ENCODE peak calls at places on chromosomes 4 and X, in seven cellular contexts. D is SJSA1; E is effector memory CD4-positive, alpha-beta T cell; X is tibial nerve; O is mesenchymal stem cell; I is upper lobe of right lung; A is CD8-positive, alpha-beta T cell. H is an unnamed sample. For H3K4me1, the result is how much of the 10 kb centered on the place peaks cover.

GRCh38 chrX:9320940-9321339 is 143.9 kb upstream of the TBL1X start:
- DNase-seq in D (peak), E (no peak), X (no peak), O (no peak), I (no peak), A (no peak), H (no peak)

GRCh38 chr4:15778191-15778741 is at the start of gene CD38:
- DNase-seq in D (no peak), E (no peak), X (no peak), O (peak), I (peak), A (no peak), H (peak)

GRCh38 chr4:182918791-182919302 is 1.7 kb upstream of the DCTD start:
- DNase-seq in D (no peak), E (no peak), X (no peak), O (peak), I (no peak), A (peak), H (no peak)

GRCh38 chr4:102606261-102606660 is 105.1 kb downstream of the NFKB1 start:
- DNase-seq in D (no peak), E (no peak), X (no peak), O (no peak), I (no peak), A (no peak), H (no peak)

GRCh38 chrX:19705196-19705769 is 182.1 kb downstream of the SH3KBP1 start:
- DNase-seq in D (peak), E (no peak), X (no peak), O (peak), I (no peak), A (no peak), H (no peak)

GRCh38 chrX:108091878-108092291 is 307 bp downstream of the ATG4A start:
- DNase-seq in D (no peak), E (no peak), X (no peak), O (peak), I (no peak), A (no peak), H (no peak)

GRCh38 chr4:124192544-124192943 is 520.0 kb downstream of the ANKRD50 start:
- DNase-seq in D (no peak), E (no peak), X (no peak), O (no peak), I (no peak), A (no peak), H (no peak)

GRCh38 chr4:124873361-124874171 is 161.0 kb upstream of the ANKRD50 start:
- DNase-seq in D (no peak), E (no peak), X (no peak), O (no peak), I (no peak), A (no peak), H (no peak)

GRCh38 chrX:44012484-44013096 is 39.4 kb upstream of the NDP start:
- DNase-seq in D (peak), E (no peak), X (peak), O (peak), I (peak), A (peak), H (peak)

GRCh38 chr4:86917212-86918039 is 17.4 kb upstream of the AFF1 start:
- DNase-seq in D (no peak), E (no peak), X (no peak), O (no peak), I (no peak), A (no peak), H (no peak)

GRCh38 chr4:80989921-80990544 is 40.5 kb upstream of the BMP3 start:
- DNase-seq in D (peak), E (peak), X (peak), O (peak), I (no peak), A (no peak), H (no peak)

GRCh38 chr4:48944659-48945290 is 38.2 kb upstream of the OCIAD2 start:
- DNase-seq in D (no peak), E (no peak), X (no peak), O (no peak), I (no peak), A (peak), H (peak)

GRCh38 chr4:28225689-28226353 is 1365.2 kb downstream of the STIM2 start:
- DNase-seq in D (no peak), E (no peak), X (no peak), O (no peak), I (no peak), A (no peak), H (no peak)

GRCh38 chr4:94757192-94758140 is at the start of gene BMPR1B:
- DNase-seq in D (peak), E (no peak), X (peak), O (peak), I (no peak), A (no peak), H (peak)

GRCh38 chr4:53501561-53501960 is 89.7 kb downstream of the LNX1 start:
- DNase-seq in D (no peak), E (no peak), X (no peak), O (peak), I (no peak), A (no peak), H (no peak)

GRCh38 chr4:64784125-64784524 is 374.9 kb upstream of the TECRL start:
- DNase-seq in D (peak), E (no peak), X (no peak), O (no peak), I (no peak), A (no peak), H (no peak)

GRCh38 chrX:14673764-14674163 is 144.4 kb downstream of the GLRA2 start:
- DNase-seq in D (peak), E (no peak), X (no peak), O (peak), I (no peak), A (no peak), H (no peak)

GRCh38 chr4:184473515-184474260 is 662 bp downstream of the IRF2 start:
- DNase-seq in D (no peak), E (peak), X (no peak), O (peak), I (peak), A (peak), H (peak)

GRCh38 chr4:23851455-23851854 is 38.4 kb downstream of the PPARGC1A start:
- DNase-seq in D (no peak), E (no peak), X (no peak), O (no peak), I (no peak), A (no peak), H (no peak)
- H3K4me1 ChIP-seq in D (under half), E (under half), X (under half), O (under half), I (under half), A (under half), H (under half)

DNA sequence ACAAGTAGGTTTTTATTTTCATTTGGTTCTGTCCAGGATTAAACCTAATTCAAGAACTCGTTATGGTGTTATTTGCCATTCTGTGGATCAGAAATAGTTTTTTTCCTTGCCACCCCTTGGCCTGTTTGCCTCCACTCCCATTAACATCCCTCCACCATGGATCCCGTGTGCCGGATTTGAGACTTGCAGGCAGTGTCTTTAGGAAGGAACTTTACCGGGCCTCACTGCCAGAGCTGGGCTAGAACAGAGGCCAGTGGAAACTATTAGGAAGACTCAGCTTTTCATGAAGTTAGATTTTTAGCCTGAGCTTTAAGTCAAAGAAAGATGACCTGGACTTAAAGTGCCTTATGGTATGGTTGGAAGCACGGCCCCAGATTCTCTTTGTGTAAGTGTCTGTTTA is 2.4 kb downstream of the KLHL2 start:
- DNase-seq in D (no peak), E (no peak), X (no peak), O (no peak), I (no peak), A (no peak), H (no peak)
- H3K4me1 ChIP-seq in D (half or more), E (under half), X (under half), O (under half), I (under half), A (under half), H (under half)

DNA sequence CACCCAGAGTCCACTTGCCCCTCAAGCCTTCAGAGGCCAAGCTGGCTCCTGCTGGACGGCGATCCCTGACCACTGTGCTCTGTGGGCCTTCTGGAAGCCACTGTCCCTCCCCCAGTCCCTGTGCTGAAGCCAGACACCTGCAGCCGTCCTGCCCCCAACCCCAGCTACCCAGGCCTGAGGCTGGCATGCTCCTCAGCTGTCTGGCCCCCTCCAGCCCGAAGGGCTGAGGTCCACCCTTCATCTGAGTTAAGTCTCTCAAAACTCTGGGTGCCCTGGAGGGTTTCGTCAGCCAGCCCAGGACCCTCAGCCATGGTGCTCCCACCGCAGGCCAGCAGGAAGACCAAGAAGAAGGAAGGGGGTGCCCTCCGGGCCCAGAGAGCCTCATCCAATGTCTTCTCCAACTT is 4.0 kb downstream of the MYL5 start:
- DNase-seq in D (no peak), E (no peak), X (no peak), O (no peak), I (no peak), A (no peak), H (no peak)
- H3K4me1 ChIP-seq in D (under half), E (under half), X (under half), O (under half), I (under half), A (under half), H (half or more)

DNA sequence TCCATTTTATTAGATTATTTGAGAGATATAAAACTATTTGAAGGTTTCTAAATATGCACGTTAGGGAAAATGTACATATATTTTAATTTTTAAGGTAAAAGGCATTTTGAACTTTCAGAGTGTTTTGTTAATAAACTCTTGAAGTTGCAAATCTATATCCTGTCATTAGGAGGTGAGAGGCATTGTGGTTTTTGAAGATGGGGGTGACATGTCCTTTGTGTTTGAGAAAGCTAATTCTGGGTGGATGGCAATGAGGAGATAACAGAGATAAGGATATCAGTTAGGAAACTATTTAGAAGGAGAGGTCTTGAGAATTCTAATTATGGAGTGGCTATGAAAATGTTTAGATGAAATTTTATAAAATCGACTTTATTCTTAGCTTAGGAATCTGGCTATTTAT is 6.1 kb downstream of the STIM2 start:
- DNase-seq in D (no peak), E (no peak), X (no peak), O (no peak), I (no peak), A (no peak), H (no peak)
- H3K4me1 ChIP-seq in D (under half), E (under half), X (under half), O (under half), I (half or more), A (half or more), H (under half)

GRCh38 chrX:41095174-41095573 is 9.9 kb downstream of the USP9X start:
- DNase-seq in D (no peak), E (no peak), X (no peak), O (no peak), I (no peak), A (no peak), H (no peak)

GRCh38 chrX:41090568-41091238 is 5.5 kb downstream of the USP9X start:
- DNase-seq in D (no peak), E (no peak), X (no peak), O (peak), I (no peak), A (no peak), H (no peak)

GRCh38 chrX:41097326-41097725 is 12.1 kb downstream of the USP9X start:
- DNase-seq in D (no peak), E (no peak), X (no peak), O (no peak), I (no peak), A (no peak), H (no peak)

GRCh38 chrX:41095962-41096955 is 11.0 kb downstream of the USP9X start:
- DNase-seq in D (peak), E (no peak), X (no peak), O (peak), I (no peak), A (no peak), H (no peak)

DNA sequence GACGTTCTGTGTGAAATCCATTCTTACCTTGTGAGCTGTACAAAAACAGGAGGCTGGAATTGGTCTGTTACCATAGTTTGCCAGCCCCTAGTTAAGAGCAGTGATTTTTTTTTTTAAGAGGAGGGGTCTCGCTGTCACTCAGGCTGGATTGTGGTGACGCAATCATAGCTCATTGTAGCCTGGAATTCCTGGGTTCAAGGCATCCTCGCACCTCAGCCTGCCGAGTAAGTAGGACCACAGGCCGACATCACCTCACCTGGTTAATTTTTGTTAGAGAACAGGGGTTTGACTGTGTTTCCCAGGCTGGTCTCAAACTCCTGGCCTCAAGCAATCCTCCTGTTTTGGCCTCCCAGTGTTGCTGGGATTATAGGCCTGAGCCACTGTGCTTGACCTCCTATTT is 7.5 kb downstream of the USP9X start:
- DNase-seq in D (no peak), E (no peak), X (no peak), O (no peak), I (no peak), A (no peak), H (no peak)
- H3K4me1 ChIP-seq in D (under half), E (under half), X (under half), O (under half), I (under half), A (half or more), H (under half)